ENCODE peak calls at places on chromosomes 13 and 19, in six cellular contexts. B, N, Q, C, V and U are unnamed samples.

GRCh38 chr13:113148940-113149503 is 9.4 kb upstream of the PROZ start:
- DNase-seq in Q (no peak), V (no peak), B (no peak), C (no peak), N (no peak), U (no peak)

GRCh38 chr19:53467138-53467502 is 413 bp upstream of the ZNF813 start:
- DNase-seq in Q (no peak), B (no peak), C (no peak), V (peak; percentile 68), N (no peak), U (no peak)

GRCh38 chr13:111359930-111360329 is 39.5 kb downstream of the TEX29 start:
- DNase-seq in B (no peak), Q (no peak), N (no peak), C (no peak), V (no peak), U (no peak)

GRCh38 chr13:51957377-51958216 is 53.7 kb downstream of the ATP7B start:
- DNase-seq in N (no peak), V (no peak), C (no peak), Q (no peak), B (no peak), U (no peak)

GRCh38 chr19:2249010-2249866 is at the start of gene AMH:
- DNase-seq in V (peak; percentile 33), N (no peak), Q (no peak), B (no peak), C (no peak), U (no peak)

GRCh38 chr13:59755647-59756290 is 408.0 kb downstream of the DIAPH3 start:
- DNase-seq in N (no peak), B (peak; percentile 42), V (no peak), C (no peak), Q (no peak), U (no peak)

GRCh38 chr19:16394111-16394510 is 69.5 kb downstream of the KLF2 start:
- DNase-seq in V (no peak), B (no peak), Q (no peak), C (no peak), N (no peak), U (no peak)

GRCh38 chr19:18762125-18763023 is 28.7 kb downstream of the COMP start:
- DNase-seq in V (peak; percentile 82), B (peak; percentile 95), C (no peak), N (no peak), Q (no peak), U (no peak)

GRCh38 chr13:25971077-25971476 is 80.7 kb downstream of the SHISA2 start:
- DNase-seq in C (no peak), B (no peak), V (no peak), Q (peak; percentile 76), N (no peak), U (no peak)

GRCh38 chr13:91305652-91306051 is 41.8 kb upstream of the MIR17HG start:
- DNase-seq in V (no peak), Q (no peak), C (no peak), N (no peak), B (no peak), U (no peak)
- H3K27me3 ChIP-seq in V (no peaks in the 10 kb centered on the region), Q (no peaks in the 10 kb centered on the region), C (no peaks in the 10 kb centered on the region), N (no peaks in the 10 kb centered on the region), B (no peaks in the 10 kb centered on the region), U (no peaks in the 10 kb centered on the region)

GRCh38 chr13:49976314-49977258 is 20.3 kb upstream of the TRIM13 start:
- DNase-seq in C (peak; percentile 90), N (peak; percentile 70), V (peak; percentile 66), B (peak; percentile 72), Q (peak; percentile 71), U (peak; percentile 87)

GRCh38 chr13:49980266-49980665 is 16.6 kb upstream of the TRIM13 start:
- DNase-seq in Q (no peak), V (no peak), B (no peak), C (no peak), N (no peak), U (no peak)

GRCh38 chr13:49972709-49973108 is 24.1 kb upstream of the TRIM13 start:
- DNase-seq in N (no peak), B (no peak), Q (no peak), V (no peak), C (no peak), U (no peak)

GRCh38 chr13:49977992-49978391 is 18.9 kb upstream of the TRIM13 start:
- DNase-seq in Q (no peak), V (no peak), C (no peak), N (no peak), B (no peak), U (no peak)

GRCh38 chr13:49975826-49976225 is 21.0 kb upstream of the TRIM13 start:
- DNase-seq in V (no peak), Q (no peak), C (no peak), B (no peak), N (no peak), U (peak; percentile 11)
- H3K9ac ChIP-seq in V (no peak overlapping the region), Q (no peak overlapping the region), C (no peak overlapping the region), B (peak overlapping the region; percentile 16), N (no peak overlapping the region), U (no peak overlapping the region)

DNA sequence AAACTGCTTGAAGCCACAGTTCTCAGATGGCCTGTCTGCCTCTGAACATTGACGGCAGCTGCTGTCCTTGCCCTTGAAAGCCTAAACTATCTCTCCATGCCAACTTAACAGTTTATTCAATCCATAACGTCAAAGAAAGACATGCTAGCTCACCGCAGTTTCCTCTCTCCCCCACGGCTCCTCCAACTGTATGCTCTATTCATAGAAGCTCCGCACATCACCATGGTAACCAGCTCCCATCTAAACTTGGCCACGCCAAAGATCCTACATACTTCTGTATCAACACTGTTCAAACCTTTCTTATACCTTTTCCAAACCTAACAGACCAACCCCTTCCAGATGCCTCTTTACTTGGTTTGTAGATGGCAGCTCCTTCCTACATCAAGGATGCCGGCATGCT is 48.6 kb downstream of the ZNF91 start:
- DNase-seq in V (no peak), Q (no peak), N (no peak), B (no peak), C (no peak), U (no peak)
- H3K9me3 ChIP-seq in V (peaks cover 8% of the 10 kb centered on the region), Q (peaks cover 92% of the 10 kb centered on the region), N (peaks cover 78% of the 10 kb centered on the region), B (peaks cover 35% of the 10 kb centered on the region), C (peaks cover 54% of the 10 kb centered on the region), U (peaks cover 100% of the 10 kb centered on the region)

DNA sequence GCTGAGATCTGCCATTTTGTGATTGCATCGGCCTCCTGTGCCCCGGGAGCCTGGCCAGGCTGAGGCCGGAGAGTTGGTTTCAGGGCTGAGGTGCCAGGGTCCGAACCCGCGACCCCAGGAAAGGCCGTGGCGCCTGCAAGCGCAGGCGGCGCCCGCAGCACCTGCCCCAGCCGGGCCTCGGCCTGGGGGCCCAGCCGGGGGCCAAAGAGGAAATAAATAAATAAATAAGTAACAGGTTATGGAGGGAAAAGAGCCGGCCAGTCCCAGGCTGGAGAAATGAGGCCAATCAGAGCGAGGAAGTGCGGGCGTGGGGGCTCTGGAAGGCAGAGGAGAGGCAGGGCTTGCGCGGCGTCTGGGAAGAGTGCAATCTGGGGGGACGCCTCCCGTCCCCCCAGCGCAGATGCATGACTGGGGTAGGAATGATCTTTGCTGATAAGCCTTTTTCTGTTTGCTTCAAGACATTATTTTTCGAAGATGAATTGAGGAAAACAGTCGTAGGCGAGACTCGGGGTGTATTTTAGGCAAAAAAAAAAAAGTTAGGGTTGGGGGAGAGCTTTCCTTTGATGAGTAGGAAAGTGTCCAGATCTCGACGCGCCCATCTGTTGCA is 145.6 kb upstream of the ZNF536 start:
- DNase-seq in C (no peak), Q (no peak), V (peak; percentile 79), N (no peak), B (no peak), U (peak; percentile 4)
- H3K27me3 ChIP-seq in C (no peaks in the 10 kb centered on the region), Q (peaks cover 70% of the 10 kb centered on the region), V (peaks cover 13% of the 10 kb centered on the region), N (peaks cover 61% of the 10 kb centered on the region), B (peaks cover 48% of the 10 kb centered on the region), U (peaks cover 39% of the 10 kb centered on the region)

DNA sequence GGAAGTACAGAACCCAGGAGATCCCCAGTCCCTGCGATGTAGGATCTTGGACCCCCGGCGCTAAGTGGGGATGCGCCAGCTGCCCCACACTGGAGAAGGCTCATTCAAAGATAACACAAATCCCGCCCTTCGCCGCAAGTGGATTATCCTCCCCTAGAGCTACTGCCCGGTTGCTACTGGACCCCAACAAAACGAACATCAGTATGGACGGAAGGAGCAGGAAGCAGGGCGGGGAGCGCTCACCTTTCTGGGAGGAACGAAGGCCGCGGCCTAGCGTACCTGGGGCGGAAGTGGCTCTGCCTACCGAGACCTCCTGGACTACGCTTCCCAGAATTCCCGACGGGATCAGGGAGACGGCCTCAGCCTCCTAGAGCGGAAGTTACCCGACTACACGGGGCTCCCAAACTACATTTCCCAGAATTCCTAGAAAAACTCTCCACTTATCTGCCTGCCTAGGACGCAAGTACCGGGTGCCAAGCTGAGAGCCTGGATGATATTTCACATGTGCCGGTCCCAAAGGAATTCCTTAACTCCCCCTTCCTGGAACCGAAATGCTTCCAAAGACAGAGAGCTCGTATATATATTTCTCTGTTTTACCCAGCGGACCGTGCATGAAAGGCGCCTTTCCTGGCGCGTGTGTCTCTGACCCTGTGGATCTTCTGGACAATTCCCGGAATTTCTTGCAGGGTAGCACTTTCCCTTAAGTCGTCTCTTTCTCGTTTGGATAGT is at the start of gene ZNF112:
- DNase-seq in B (peak; percentile 92), V (peak; percentile 67), C (no peak), Q (peak; percentile 78), N (peak; percentile 91), U (peak; percentile 95)
- H3K9ac ChIP-seq in B (peak within 1 kb of the TSS; percentile 61), V (peak within 1 kb of the TSS; percentile 83), C (no peak within 1 kb of the TSS), Q (peak within 1 kb of the TSS; percentile 82), N (peak within 1 kb of the TSS; percentile 94), U (peak within 1 kb of the TSS; percentile 89)

DNA sequence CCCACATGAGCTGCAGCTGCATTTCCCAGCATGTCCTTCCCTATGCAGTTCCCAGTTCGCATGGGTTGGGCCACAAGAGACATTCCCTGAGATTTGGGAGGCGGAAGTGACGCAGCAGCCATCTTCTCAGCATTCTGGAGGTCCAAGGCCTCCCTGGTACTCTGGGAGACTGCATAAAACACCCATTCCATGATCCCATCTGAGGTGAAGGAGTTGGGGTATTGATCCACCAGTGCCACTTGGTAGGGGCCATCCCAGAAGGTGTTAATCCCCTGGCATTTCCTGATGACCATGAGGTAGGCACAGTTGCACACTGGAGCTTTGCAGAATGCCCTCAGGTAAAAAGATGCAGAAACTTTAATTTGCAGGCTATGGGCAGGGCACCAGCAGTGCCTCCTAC is 25.4 kb downstream of the POP4 start:
- DNase-seq in N (no peak), C (no peak), Q (no peak), B (no peak), V (peak; percentile 2), U (no peak)
- H3K9me3 ChIP-seq in N (no peaks in the 10 kb centered on the region), C (no peaks in the 10 kb centered on the region), Q (no peaks in the 10 kb centered on the region), B (no peaks in the 10 kb centered on the region), V (no peaks in the 10 kb centered on the region), U (peaks cover 9% of the 10 kb centered on the region)

GRCh38 chr19:45599286-45599685 is 2.7 kb downstream of the GPR4 start:
- DNase-seq in C (no peak), B (no peak), Q (no peak), N (no peak), V (peak; percentile 51), U (no peak)
- H3K27me3 ChIP-seq in C (no peaks in the 10 kb centered on the region), B (no peaks in the 10 kb centered on the region), Q (peaks cover 70% of the 10 kb centered on the region), N (peaks cover 61% of the 10 kb centered on the region), V (peaks cover 21% of the 10 kb centered on the region), U (peaks cover 54% of the 10 kb centered on the region)